ENCODE peak calls at places on chromosomes 6 and 20, in ten cellular contexts. U is GM23338, T is neural progenitor cell, W is fibroblast of the aortic adventitia, X is lower lobe of right lung, S is brain microvascular endothelial cell, M is thoracic aorta, Y is BE2C, D is astrocyte of the spinal cord, C is fibroblast of lung. H is an unnamed sample.
A peak's percentile ranks its signal among the peaks of the same experiment; 100 is the strongest.

GRCh38 chr6:115735610-115736009 is 325.1 kb downstream of the FRK start:
- DNase-seq in U (no peak), T (no peak), W (no peak), X (no peak), S (no peak), M (no peak), Y (no peak), D (no peak), C (no peak), H (no peak)

GRCh38 chr6:168274046-168274952 is 45.3 kb downstream of the DACT2 start:
- DNase-seq in U (no peak), T (no peak), W (no peak), X (no peak), S (no peak), M (no peak), Y (no peak), D (no peak), C (no peak), H (no peak)

GRCh38 chr6:46098678-46099077 is 31.1 kb upstream of the ENPP4 start:
- DNase-seq in U (no peak), T (no peak), W (no peak), X (peak; percentile 55), S (no peak), M (no peak), Y (no peak), D (no peak), C (no peak), H (no peak)

GRCh38 chr6:91575032-91575431 is 988.2 kb upstream of the MAP3K7 start:
- DNase-seq in U (no peak), T (no peak), W (no peak), X (no peak), S (no peak), M (no peak), Y (no peak), D (peak; percentile 16), C (peak; percentile 11), H (no peak)

GRCh38 chr6:73508776-73509175 is 12.1 kb downstream of the EEF1A1 start:
- DNase-seq in U (no peak), T (no peak), W (no peak), X (no peak), S (no peak), M (no peak), Y (no peak), D (no peak), C (no peak), H (no peak)

GRCh38 chr20:41717464-41717863 is 99.3 kb upstream of the CHD6 start:
- DNase-seq in U (no peak), T (no peak), W (peak; percentile 66), X (no peak), S (peak; percentile 8), M (no peak), Y (peak; percentile 28), D (no peak), C (no peak), H (no peak)

GRCh38 chr20:5863040-5863811 is 87.1 kb downstream of the TRMT6 start:
- DNase-seq in U (no peak), T (no peak), W (peak; percentile 66), X (no peak), S (peak; percentile 82), M (no peak), Y (no peak), D (peak; percentile 49), C (peak; percentile 81), H (no peak)

GRCh38 chr20:7294816-7295360 is 527.4 kb downstream of the BMP2 start:
- DNase-seq in U (no peak), T (no peak), W (no peak), X (no peak), S (no peak), M (no peak), Y (no peak), D (no peak), C (no peak), H (no peak)

GRCh38 chr6:41428995-41429417 is 93.6 kb downstream of the NCR2 start:
- DNase-seq in U (peak; percentile 51), T (no peak), W (peak; percentile 16), X (peak; percentile 46), S (peak; percentile 19), M (no peak), Y (no peak), D (peak; percentile 29), C (peak; percentile 77), H (no peak)

GRCh38 chr6:41429506-41430504 is 94.4 kb downstream of the NCR2 start:
- DNase-seq in U (no peak), T (no peak), W (no peak), X (no peak), S (no peak), M (no peak), Y (no peak), D (no peak), C (peak; percentile 20), H (no peak)

GRCh38 chr6:41427642-41428401 is 92.4 kb downstream of the NCR2 start:
- DNase-seq in U (peak; percentile 82), T (peak; percentile 67), W (no peak), X (peak; percentile 68), S (no peak), M (no peak), Y (no peak), D (no peak), C (peak; percentile 14), H (no peak)

GRCh38 chr6:41428402-41428994 is 93.1 kb downstream of the NCR2 start:
- DNase-seq in U (no peak), T (peak; percentile 50), W (no peak), X (no peak), S (no peak), M (no peak), Y (no peak), D (peak; percentile 13), C (no peak), H (no peak)

GRCh38 chr6:41430875-41431274 is 95.5 kb downstream of the NCR2 start:
- DNase-seq in U (no peak), T (no peak), W (peak; percentile 46), X (peak; percentile 6), S (peak; percentile 80), M (no peak), Y (no peak), D (peak; percentile 73), C (peak; percentile 78), H (no peak)
- H3K4me3 ChIP-seq in U (no peak overlapping the region), T (no peak overlapping the region), W (no peak overlapping the region), X (no peak overlapping the region), S (no peak overlapping the region), M (no peak overlapping the region), Y (no peak overlapping the region), D (no peak overlapping the region), C (no peak overlapping the region), H (no peak overlapping the region)

GRCh38 chr6:166691741-166692140 is 64.7 kb upstream of the RPS6KA2 start:
- DNase-seq in U (no peak), T (no peak), W (no peak), X (no peak), S (no peak), M (no peak), Y (no peak), D (no peak), C (no peak), H (no peak)

GRCh38 chr6:166693880-166694279 is 66.8 kb upstream of the RPS6KA2 start:
- DNase-seq in U (no peak), T (no peak), W (no peak), X (no peak), S (no peak), M (no peak), Y (no peak), D (no peak), C (no peak), H (no peak)

GRCh38 chr6:166691199-166691598 is 64.1 kb upstream of the RPS6KA2 start:
- DNase-seq in U (no peak), T (no peak), W (peak; percentile 49), X (no peak), S (peak; percentile 14), M (no peak), Y (no peak), D (peak; percentile 56), C (peak; percentile 82), H (peak; percentile 6)

GRCh38 chr6:166688901-166689300 is 61.9 kb upstream of the RPS6KA2 start:
- DNase-seq in U (no peak), T (no peak), W (no peak), X (no peak), S (no peak), M (no peak), Y (no peak), D (no peak), C (no peak), H (no peak)

DNA sequence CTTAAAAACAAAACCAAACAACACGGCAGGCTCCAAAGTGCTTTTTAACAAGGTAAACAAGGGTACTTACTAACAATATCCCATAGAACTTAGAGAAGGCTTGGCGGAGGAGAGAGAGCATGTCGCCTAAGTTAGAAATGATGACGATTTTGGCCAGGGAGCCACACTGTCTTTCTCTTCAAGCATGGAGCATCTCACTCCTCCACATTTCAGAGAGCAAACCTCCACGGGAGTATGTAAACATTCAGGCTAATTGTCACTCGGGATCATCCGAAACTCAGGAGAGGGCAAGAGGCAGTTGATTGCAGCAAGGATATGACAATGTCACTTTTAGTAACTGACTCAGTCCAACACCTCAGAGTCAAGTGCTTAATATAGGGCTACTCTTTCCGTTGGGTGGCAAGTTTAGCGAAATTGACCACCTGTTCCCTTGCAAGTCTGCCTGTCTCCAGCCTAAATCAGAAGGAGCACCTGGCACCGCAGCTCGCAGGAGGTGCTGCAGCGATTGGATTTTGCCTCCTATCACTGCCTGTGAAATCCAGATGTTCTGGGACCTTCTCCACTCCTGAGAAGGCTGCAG is 65.8 kb upstream of the RPS6KA2 start:
- DNase-seq in U (no peak), T (no peak), W (no peak), X (no peak), S (no peak), M (no peak), Y (no peak), D (no peak), C (no peak), H (no peak)
- H3K4me3 ChIP-seq in U (no peak overlapping the region), T (no peak overlapping the region), W (no peak overlapping the region), X (no peak overlapping the region), S (no peak overlapping the region), M (no peak overlapping the region), Y (no peak overlapping the region), D (no peak overlapping the region), C (no peak overlapping the region), H (no peak overlapping the region)

GRCh38 chr6:1393641-1394283 is 4.4 kb downstream of the FOXF2 start:
- DNase-seq in U (peak; percentile 42), T (peak; percentile 52), W (no peak), X (no peak), S (no peak), M (no peak), Y (no peak), D (no peak), C (no peak), H (no peak)
- H3K4me3 ChIP-seq in U (peak overlapping the region; percentile 43), T (peak overlapping the region; percentile 9), W (peak overlapping the region; percentile 79), X (peak overlapping the region; percentile 49), S (peak overlapping the region; percentile 5), M (peak overlapping the region; percentile 55), Y (no peak overlapping the region), D (peak overlapping the region; percentile 12), C (peak overlapping the region; percentile 98), H (peak overlapping the region; percentile 76)

GRCh38 chr6:3384346-3385143 is 72.3 kb downstream of the SLC22A23 start:
- DNase-seq in U (no peak), T (no peak), W (no peak), X (no peak), S (no peak), M (no peak), Y (no peak), D (no peak), C (no peak), H (no peak)

GRCh38 chr6:3383525-3383924 is 73.3 kb downstream of the SLC22A23 start:
- DNase-seq in U (no peak), T (no peak), W (peak; percentile 76), X (no peak), S (peak; percentile 73), M (no peak), Y (no peak), D (peak; percentile 54), C (peak; percentile 68), H (no peak)

GRCh38 chr6:3381233-3382065 is 75.4 kb downstream of the SLC22A23 start:
- DNase-seq in U (no peak), T (no peak), W (peak; percentile 70), X (no peak), S (no peak), M (no peak), Y (no peak), D (no peak), C (peak; percentile 27), H (no peak)

GRCh38 chr6:3380344-3381232 is 76.3 kb downstream of the SLC22A23 start:
- DNase-seq in U (no peak), T (no peak), W (no peak), X (peak; percentile 83), S (no peak), M (no peak), Y (no peak), D (no peak), C (no peak), H (no peak)

DNA sequence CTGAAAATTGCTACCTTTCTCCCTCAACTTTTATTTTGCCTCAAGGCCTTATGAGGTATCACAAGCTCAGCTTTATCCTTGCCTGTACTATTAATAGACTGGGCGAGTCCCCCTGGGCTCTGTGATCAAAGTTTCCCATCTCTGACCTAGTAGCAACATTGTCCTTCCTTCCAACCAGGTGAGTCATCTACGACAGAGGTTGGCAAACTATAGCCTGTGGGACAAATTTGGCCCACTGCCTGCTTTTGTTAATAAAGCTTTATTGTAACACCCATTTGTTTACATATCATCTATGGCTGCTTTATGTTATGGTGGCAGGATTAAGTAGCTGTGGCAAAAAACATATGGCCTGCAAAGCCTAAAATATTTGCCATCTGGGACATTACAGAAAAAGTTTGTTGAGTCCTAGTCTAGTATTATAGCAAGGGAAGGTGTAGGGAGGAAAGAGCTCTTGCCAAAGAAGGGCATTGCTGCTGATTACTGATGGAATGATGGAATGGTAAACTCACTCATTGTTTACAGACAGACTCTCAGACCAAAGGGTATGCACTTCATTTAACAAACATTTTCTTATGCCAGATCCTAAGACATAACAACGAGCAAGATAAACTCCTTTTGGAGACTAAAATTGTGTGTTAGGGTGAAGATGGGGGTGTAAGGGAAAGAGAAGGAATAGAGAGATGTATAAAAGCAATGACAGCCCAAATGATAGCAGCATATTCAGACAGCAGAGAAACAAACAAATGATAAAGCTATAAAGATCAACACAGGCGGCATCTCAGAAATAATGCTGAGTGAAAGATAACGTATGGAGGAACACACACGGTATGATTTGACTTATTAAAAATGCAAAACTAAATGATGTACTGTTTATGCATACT is 74.2 kb downstream of the SLC22A23 start:
- DNase-seq in U (no peak), T (no peak), W (peak; percentile 41), X (no peak), S (peak; percentile 14), M (no peak), Y (no peak), D (peak; percentile 29), C (peak; percentile 37), H (no peak)
- H3K4me3 ChIP-seq in U (no peak overlapping the region), T (no peak overlapping the region), W (no peak overlapping the region), X (no peak overlapping the region), S (no peak overlapping the region), M (no peak overlapping the region), Y (no peak overlapping the region), D (no peak overlapping the region), C (no peak overlapping the region), H (no peak overlapping the region)